ENCODE peak calls at places on chromosomes 5 and 9, in nine cellular contexts. P is stomach, W is astrocyte of the cerebellum, F is BE2C, V is mesothelial cell of epicardium, C is uterus, Z is cardiac fibroblast, Q is heart right ventricle, J is AG04450. H is an unnamed sample.

GRCh38 chr5:172370648-172371248 is 83.6 kb downstream of the SH3PXD2B start:
- DNase-seq in P (peak; percentile 37), W (no peak), F (peak; percentile 63), V (no peak), C (no peak), Z (peak; percentile 67), Q (no peak), J (peak; percentile 33), H (no peak)

GRCh38 chr5:143782588-143783386 is 29.2 kb upstream of the HMHB1 start:
- DNase-seq in P (no peak), W (no peak), F (no peak), V (no peak), C (no peak), Z (no peak), Q (no peak), J (no peak), H (no peak)

GRCh38 chr5:65874241-65874640 is 52.1 kb upstream of the ERBIN start:
- DNase-seq in P (no peak), W (no peak), F (no peak), V (no peak), C (no peak), Z (no peak), Q (no peak), J (no peak), H (no peak)

GRCh38 chr5:166883016-166883415 is 1408.4 kb upstream of the WWC1 start:
- DNase-seq in P (no peak), W (no peak), F (no peak), V (no peak), C (no peak), Z (no peak), Q (no peak), J (no peak), H (no peak)

GRCh38 chr9:89477811-89478583 is 19.9 kb downstream of the SEMA4D start:
- DNase-seq in P (peak; percentile 71), W (peak; percentile 54), F (no peak), V (no peak), C (peak; percentile 39), Z (peak; percentile 82), Q (peak; percentile 51), J (no peak), H (no peak)

GRCh38 chr5:50711280-50711679 is 44.8 kb downstream of the PARP8 start:
- DNase-seq in P (peak; percentile 38), W (no peak), F (no peak), V (no peak), C (no peak), Z (peak; percentile 1), Q (peak; percentile 11), J (no peak), H (no peak)

GRCh38 chr9:129806126-129806525 is 3.1 kb downstream of the TOR1B start:
- DNase-seq in P (no peak), W (no peak), F (no peak), V (no peak), C (no peak), Z (no peak), Q (no peak), J (no peak), H (no peak)

GRCh38 chr5:170634236-170634990 is 130.6 kb downstream of the KCNIP1 start:
- DNase-seq in P (no peak), W (no peak), F (no peak), V (no peak), C (no peak), Z (no peak), Q (no peak), J (no peak), H (no peak)

GRCh38 chr9:114549677-114550330 is 37.8 kb upstream of the ATP6V1G1 start:
- DNase-seq in P (no peak), W (no peak), F (no peak), V (no peak), C (no peak), Z (peak; percentile 14), Q (no peak), J (peak; percentile 20), H (no peak)

GRCh38 chr9:89890326-89890980 is 285.6 kb downstream of the GADD45G start:
- DNase-seq in P (no peak), W (no peak), F (no peak), V (peak; percentile 31), C (no peak), Z (no peak), Q (no peak), J (no peak), H (no peak)

GRCh38 chr9:113485761-113486115 is 22.2 kb downstream of the RGS3 start:
- DNase-seq in P (no peak), W (no peak), F (no peak), V (no peak), C (no peak), Z (no peak), Q (no peak), J (no peak), H (no peak)

GRCh38 chr9:107131108-107131799 is 151.8 kb upstream of the RAD23B start:
- DNase-seq in P (no peak), W (no peak), F (no peak), V (no peak), C (no peak), Z (no peak), Q (no peak), J (no peak), H (peak; percentile 90)

GRCh38 chr5:66958126-66958983 is 238.2 kb downstream of the CD180 start:
- DNase-seq in P (no peak), W (peak; percentile 8), F (no peak), V (no peak), C (peak; percentile 27), Z (peak; percentile 80), Q (peak; percentile 14), J (no peak), H (no peak)

GRCh38 chr9:83451308-83451707 is 86.9 kb downstream of the FRMD3 start:
- DNase-seq in P (no peak), W (no peak), F (peak; percentile 35), V (no peak), C (no peak), Z (no peak), Q (no peak), J (no peak), H (no peak)

GRCh38 chr5:178786859-178787499 is 56.5 kb upstream of the ZNF354A start:
- DNase-seq in P (peak; percentile 48), W (no peak), F (no peak), V (no peak), C (peak; percentile 49), Z (peak; percentile 10), Q (no peak), J (no peak), H (no peak)

GRCh38 chr9:36572515-36573418 is at the start of gene MELK:
- DNase-seq in P (peak; percentile 81), W (peak; percentile 32), F (peak; percentile 93), V (peak; percentile 91), C (peak; percentile 49), Z (peak; percentile 77), Q (peak; percentile 72), J (no peak), H (peak; percentile 88)

GRCh38 chr9:95447660-95448420 is 68.9 kb downstream of the PTCH1 start:
- DNase-seq in P (no peak), W (no peak), F (no peak), V (no peak), C (no peak), Z (no peak), Q (peak; percentile 12), J (no peak), H (no peak)

GRCh38 chr9:131095666-131096489 is 453 bp upstream of the AIF1L start:
- DNase-seq in P (peak; percentile 31), W (no peak), F (peak; percentile 51), V (no peak), C (no peak), Z (peak; percentile 12), Q (peak; percentile 36), J (no peak), H (peak; percentile 85)

GRCh38 chr5:54713923-54714581 is 196.5 kb downstream of the SNX18 start:
- DNase-seq in P (no peak), W (no peak), F (no peak), V (no peak), C (no peak), Z (peak; percentile 91), Q (no peak), J (peak; percentile 55), H (no peak)

GRCh38 chr5:121981254-121981653 is 19.5 kb downstream of the SRFBP1 start:
- DNase-seq in P (no peak), W (no peak), F (no peak), V (no peak), C (no peak), Z (no peak), Q (no peak), J (no peak), H (no peak)
- TF ChIP-seq CTCF in P (no peak), W (no peak), F (no peak), V (no peak), C (no peak), Z (no peak), Q (no peak), J (no peak), H (no peak)

DNA sequence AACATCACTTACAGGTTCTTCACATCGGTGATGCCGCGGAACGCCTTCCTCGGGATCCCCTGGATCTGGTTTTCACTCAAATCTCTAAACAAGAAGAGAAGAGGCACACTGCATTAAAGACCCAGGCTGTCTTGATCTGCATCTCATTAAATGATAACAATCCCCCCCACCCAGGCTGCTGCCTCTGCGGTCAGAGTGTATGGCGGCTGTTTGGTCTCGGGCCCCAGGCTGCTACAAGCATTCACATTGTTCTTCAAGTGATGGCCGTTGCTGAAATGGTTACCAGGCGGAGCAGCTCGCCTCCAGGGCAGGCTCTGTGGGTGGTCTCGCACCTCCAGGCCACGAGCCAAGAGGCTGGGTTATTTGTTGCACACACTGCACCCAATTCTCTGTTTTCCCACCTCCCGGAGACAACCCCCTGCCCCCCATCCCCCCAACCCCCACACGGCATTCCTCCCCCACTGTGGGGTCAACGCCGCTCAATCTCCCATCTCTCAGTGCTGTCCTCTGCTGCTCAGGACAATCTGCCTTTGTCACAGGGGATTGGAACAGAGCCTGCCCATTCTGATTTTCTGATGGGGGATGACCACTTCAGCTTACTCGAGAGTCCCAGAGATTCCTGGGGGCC is 304.2 kb upstream of the PANK3 start:
- DNase-seq in P (no peak), W (no peak), F (peak; percentile 59), V (no peak), C (no peak), Z (no peak), Q (no peak), J (no peak), H (no peak)
- TF ChIP-seq CTCF in P (no peak), W (no peak), F (no peak), V (no peak), C (no peak), Z (no peak), Q (no peak), J (no peak), H (no peak)

DNA sequence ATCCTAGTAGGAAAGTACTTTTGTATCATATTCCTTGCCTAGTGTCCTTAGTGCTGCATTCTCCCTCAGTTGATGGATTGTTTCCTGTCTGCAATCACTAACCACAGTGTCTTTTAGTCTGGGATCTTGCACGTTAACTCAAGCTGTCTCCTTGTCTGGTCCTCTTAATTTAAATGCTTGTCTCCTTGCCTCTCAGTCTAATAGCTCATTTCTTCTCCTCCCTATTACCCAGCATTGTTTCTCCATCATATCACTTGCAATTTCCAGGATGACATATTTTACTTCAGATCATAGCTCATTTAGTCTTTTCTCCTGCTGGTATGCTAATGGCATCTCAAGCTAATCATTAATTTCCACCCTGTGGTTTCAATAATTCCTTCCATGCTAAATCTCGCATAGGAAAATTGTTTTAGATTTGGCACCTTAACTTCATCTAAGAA is 2052.0 kb upstream of the C9orf72 start:
- DNase-seq in P (no peak), W (no peak), F (no peak), V (no peak), C (no peak), Z (peak; percentile 7), Q (no peak), J (no peak), H (no peak)
- TF ChIP-seq CTCF in P (no peak), W (no peak), F (no peak), V (no peak), C (no peak), Z (no peak), Q (no peak), J (no peak), H (no peak)

GRCh38 chr5:147234825-147235635 is at the start of gene STK32A:
- DNase-seq in P (peak; percentile 75), W (no peak), F (peak; percentile 76), V (peak; percentile 63), C (peak; percentile 36), Z (peak; percentile 20), Q (no peak), J (no peak), H (peak; percentile 25)
- TF ChIP-seq CTCF in P (no peak), W (no peak), F (peak; percentile 21), V (no peak), C (no peak), Z (no peak), Q (no peak), J (no peak), H (peak; percentile 43)

H was measured in D721Med.